ENCODE peak calls at places on chromosomes 5 and 9, in four cellular contexts. One of them, this sample, is unnamed. For H3K4me1, the result is how much of the 10 kb centered on the place peaks cover.

GRCh38 chr5:138303365-138303764 is 28.2 kb downstream of the CDC25C start:
- DNase-seq in right lobe of liver: no peak
- DNase-seq in fibroblast of lung: peak
- DNase-seq in SK-N-SH: no peak
- DNase-seq in this sample: no peak

GRCh38 chr9:90330215-90330614 is 312.4 kb downstream of the DIRAS2 start:
- DNase-seq in SK-N-SH: peak
- DNase-seq in right lobe of liver: no peak
- DNase-seq in fibroblast of lung: no peak
- DNase-seq in this sample: no peak

GRCh38 chr9:73114958-73115357 is 36.7 kb upstream of the ANXA1 start:
- DNase-seq in SK-N-SH: no peak
- DNase-seq in fibroblast of lung: no peak
- DNase-seq in right lobe of liver: no peak
- DNase-seq in this sample: no peak

GRCh38 chr9:20191239-20191840 is 402.5 kb upstream of the SLC24A2 start:
- DNase-seq in fibroblast of lung: no peak
- DNase-seq in right lobe of liver: no peak
- DNase-seq in SK-N-SH: no peak
- DNase-seq in this sample: no peak

GRCh38 chr5:168353216-168353957 is 61.9 kb downstream of the WWC1 start:
- DNase-seq in right lobe of liver: peak
- DNase-seq in fibroblast of lung: peak
- DNase-seq in SK-N-SH: no peak
- DNase-seq in this sample: peak

GRCh38 chr5:89036166-89036565 is 153.2 kb upstream of the MEF2C start:
- DNase-seq in right lobe of liver: no peak
- DNase-seq in fibroblast of lung: no peak
- DNase-seq in SK-N-SH: no peak
- DNase-seq in this sample: no peak

GRCh38 chr5:108295588-108296368 is 86.1 kb downstream of the FBXL17 start:
- DNase-seq in SK-N-SH: no peak
- DNase-seq in fibroblast of lung: peak
- DNase-seq in right lobe of liver: no peak
- DNase-seq in this sample: no peak

GRCh38 chr9:306907-307306 is 92.2 kb downstream of the DOCK8 start:
- DNase-seq in fibroblast of lung: no peak
- DNase-seq in right lobe of liver: no peak
- DNase-seq in SK-N-SH: no peak
- DNase-seq in this sample: no peak

GRCh38 chr9:36858805-36859375 is 175.2 kb downstream of the PAX5 start:
- DNase-seq in fibroblast of lung: no peak
- DNase-seq in SK-N-SH: no peak
- DNase-seq in right lobe of liver: no peak
- DNase-seq in this sample: peak

GRCh38 chr9:88378317-88378716 is 9.9 kb upstream of the SPIN1 start:
- DNase-seq in SK-N-SH: peak
- DNase-seq in right lobe of liver: no peak
- DNase-seq in fibroblast of lung: peak
- DNase-seq in this sample: no peak

GRCh38 chr9:129685220-129685932 is 19.9 kb downstream of the PRRX2 start:
- DNase-seq in fibroblast of lung: no peak
- DNase-seq in right lobe of liver: no peak
- DNase-seq in SK-N-SH: no peak
- DNase-seq in this sample: no peak

GRCh38 chr5:83780681-83781080 is 60.0 kb upstream of the HAPLN1 start:
- DNase-seq in SK-N-SH: no peak
- DNase-seq in fibroblast of lung: no peak
- DNase-seq in right lobe of liver: no peak
- DNase-seq in this sample: no peak

GRCh38 chr5:169934990-169935389 is 45.3 kb downstream of the INSYN2B start:
- DNase-seq in right lobe of liver: no peak
- DNase-seq in SK-N-SH: no peak
- DNase-seq in fibroblast of lung: peak
- DNase-seq in this sample: no peak

GRCh38 chr9:71697882-71698281 is 70.4 kb downstream of the CEMIP2 start:
- DNase-seq in SK-N-SH: no peak
- DNase-seq in fibroblast of lung: no peak
- DNase-seq in right lobe of liver: no peak
- DNase-seq in this sample: no peak

GRCh38 chr5:95901676-95902646 is 59.7 kb downstream of the ELL2 start:
- DNase-seq in SK-N-SH: no peak
- DNase-seq in fibroblast of lung: peak
- DNase-seq in right lobe of liver: no peak
- DNase-seq in this sample: no peak

GRCh38 chr5:158235159-158235547 is 376.2 kb upstream of the CLINT1 start:
- DNase-seq in SK-N-SH: no peak
- DNase-seq in fibroblast of lung: no peak
- DNase-seq in right lobe of liver: no peak
- DNase-seq in this sample: no peak

GRCh38 chr5:143673676-143674468 is 138.1 kb upstream of the HMHB1 start:
- DNase-seq in SK-N-SH: no peak
- DNase-seq in fibroblast of lung: no peak
- DNase-seq in right lobe of liver: peak
- DNase-seq in this sample: no peak

GRCh38 chr5:37871023-37871815 is 31.4 kb upstream of the GDNF start:
- DNase-seq in SK-N-SH: no peak
- DNase-seq in fibroblast of lung: peak
- DNase-seq in right lobe of liver: no peak
- DNase-seq in this sample: no peak

GRCh38 chr5:43301653-43302091 is 11.5 kb downstream of the HMGCS1 start:
- DNase-seq in SK-N-SH: no peak
- DNase-seq in right lobe of liver: no peak
- DNase-seq in fibroblast of lung: peak
- DNase-seq in this sample: no peak

GRCh38 chr5:113336975-113337374 is 97.8 kb downstream of the TSSK1B start:
- DNase-seq in fibroblast of lung: peak
- DNase-seq in SK-N-SH: peak
- DNase-seq in right lobe of liver: no peak
- DNase-seq in this sample: no peak

GRCh38 chr9:116134981-116135380 is 18.6 kb upstream of the PAPPA start:
- DNase-seq in right lobe of liver: no peak
- DNase-seq in SK-N-SH: no peak
- DNase-seq in fibroblast of lung: no peak
- DNase-seq in this sample: no peak

GRCh38 chr9:127684576-127684975 is 22.2 kb upstream of the CFAP157 start:
- DNase-seq in right lobe of liver: no peak
- DNase-seq in fibroblast of lung: peak
- DNase-seq in SK-N-SH: no peak
- DNase-seq in this sample: no peak

GRCh38 chr5:172561151-172561550 is 79.9 kb upstream of the NEURL1B start:
- DNase-seq in fibroblast of lung: peak
- DNase-seq in right lobe of liver: no peak
- DNase-seq in SK-N-SH: no peak
- DNase-seq in this sample: no peak

GRCh38 chr5:73960023-73960422 is 334.0 kb downstream of the ARHGEF28 start:
- DNase-seq in right lobe of liver: no peak
- DNase-seq in SK-N-SH: no peak
- DNase-seq in fibroblast of lung: no peak
- DNase-seq in this sample: no peak

GRCh38 chr9:95316794-95317118 is 753 bp downstream of the FANCC start:
- DNase-seq in right lobe of liver: peak
- DNase-seq in fibroblast of lung: peak
- DNase-seq in SK-N-SH: peak
- DNase-seq in this sample: peak

GRCh38 chr5:110686264-110686663 is 40.2 kb downstream of the TMEM232 start:
- DNase-seq in fibroblast of lung: no peak
- DNase-seq in right lobe of liver: no peak
- DNase-seq in SK-N-SH: no peak
- DNase-seq in this sample: no peak

GRCh38 chr5:55855509-55855908 is 4.4 kb downstream of the IL31RA start:
- DNase-seq in fibroblast of lung: no peak
- DNase-seq in SK-N-SH: no peak
- DNase-seq in right lobe of liver: no peak
- DNase-seq in this sample: no peak

GRCh38 chr9:112233769-112234168 is 58.7 kb upstream of the SUSD1 start:
- DNase-seq in right lobe of liver: peak
- DNase-seq in SK-N-SH: no peak
- DNase-seq in fibroblast of lung: peak
- DNase-seq in this sample: no peak

GRCh38 chr5:30100148-30100547 is 1093.3 kb upstream of the CDH6 start:
- DNase-seq in right lobe of liver: no peak
- DNase-seq in fibroblast of lung: no peak
- DNase-seq in SK-N-SH: no peak
- DNase-seq in this sample: no peak

GRCh38 chr5:116557669-116558271 is 16.9 kb downstream of the SEMA6A start:
- DNase-seq in fibroblast of lung: peak
- DNase-seq in SK-N-SH: peak
- DNase-seq in right lobe of liver: no peak
- DNase-seq in this sample: no peak

GRCh38 chr9:93288341-93288740 is 104.4 kb downstream of the WNK2 start:
- DNase-seq in right lobe of liver: no peak
- DNase-seq in fibroblast of lung: no peak
- DNase-seq in SK-N-SH: peak
- DNase-seq in this sample: no peak
- H3K4me3 ChIP-seq in right lobe of liver: no peak
- H3K4me3 ChIP-seq in fibroblast of lung: no peak
- H3K4me3 ChIP-seq in SK-N-SH: no peak
- H3K4me3 ChIP-seq in this sample: no peak

GRCh38 chr9:98869078-98869745 is 61.7 kb downstream of the GALNT12 start:
- DNase-seq in right lobe of liver: no peak
- DNase-seq in SK-N-SH: no peak
- DNase-seq in fibroblast of lung: no peak
- DNase-seq in this sample: no peak
- H3K4me1 ChIP-seq in right lobe of liver: under half
- H3K4me1 ChIP-seq in SK-N-SH: under half
- H3K4me1 ChIP-seq in fibroblast of lung: under half
- H3K4me1 ChIP-seq in this sample: under half

GRCh38 chr5:90549223-90549622 is 9.4 kb upstream of the ADGRV1 start:
- DNase-seq in SK-N-SH: no peak
- DNase-seq in fibroblast of lung: no peak
- DNase-seq in right lobe of liver: no peak
- DNase-seq in this sample: no peak

GRCh38 chr5:90549729-90550275 is 8.8 kb upstream of the ADGRV1 start:
- DNase-seq in fibroblast of lung: no peak
- DNase-seq in SK-N-SH: no peak
- DNase-seq in right lobe of liver: no peak
- DNase-seq in this sample: no peak

GRCh38 chr5:90550963-90551362 is 7.6 kb upstream of the ADGRV1 start:
- DNase-seq in SK-N-SH: no peak
- DNase-seq in fibroblast of lung: no peak
- DNase-seq in right lobe of liver: no peak
- DNase-seq in this sample: no peak

GRCh38 chr5:90553711-90554110 is 4.9 kb upstream of the ADGRV1 start:
- DNase-seq in right lobe of liver: no peak
- DNase-seq in fibroblast of lung: no peak
- DNase-seq in SK-N-SH: no peak
- DNase-seq in this sample: no peak

DNA sequence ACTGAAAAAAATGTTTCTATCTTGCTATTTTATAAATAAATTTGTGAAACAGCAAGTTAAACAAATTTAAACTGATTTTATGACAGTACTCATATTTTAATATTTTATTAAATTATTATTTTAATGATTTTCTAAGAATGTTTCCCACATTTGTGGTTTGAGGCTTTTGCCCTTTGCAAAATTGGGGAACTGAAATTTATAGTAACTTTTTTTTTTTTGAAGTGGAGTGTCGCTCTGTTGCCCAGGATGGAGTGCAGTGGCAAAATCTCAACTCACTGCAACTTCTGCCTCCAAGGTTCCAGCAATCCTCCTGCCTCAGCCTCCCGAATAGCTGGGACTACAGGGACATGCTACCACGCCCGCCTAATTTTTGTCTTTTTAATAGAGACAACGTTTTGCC is 7.2 kb upstream of the ADGRV1 start:
- DNase-seq in SK-N-SH: no peak
- DNase-seq in fibroblast of lung: no peak
- DNase-seq in right lobe of liver: no peak
- DNase-seq in this sample: no peak
- H3K4me3 ChIP-seq in SK-N-SH: no peak
- H3K4me3 ChIP-seq in fibroblast of lung: no peak
- H3K4me3 ChIP-seq in right lobe of liver: no peak
- H3K4me3 ChIP-seq in this sample: no peak

GRCh38 chr5:10875201-10875768 is 114.3 kb upstream of the DAP start:
- DNase-seq in SK-N-SH: no peak
- DNase-seq in fibroblast of lung: no peak
- DNase-seq in right lobe of liver: no peak
- DNase-seq in this sample: no peak
- H3K4me1 ChIP-seq in SK-N-SH: under half
- H3K4me1 ChIP-seq in fibroblast of lung: under half
- H3K4me1 ChIP-seq in right lobe of liver: under half
- H3K4me1 ChIP-seq in this sample: under half

GRCh38 chr5:134440185-134440755 is 28.6 kb upstream of the CDKN2AIPNL start:
- DNase-seq in SK-N-SH: no peak
- DNase-seq in right lobe of liver: no peak
- DNase-seq in fibroblast of lung: no peak
- DNase-seq in this sample: no peak

GRCh38 chr5:134438268-134438622 is 26.6 kb upstream of the CDKN2AIPNL start:
- DNase-seq in right lobe of liver: no peak
- DNase-seq in SK-N-SH: no peak
- DNase-seq in fibroblast of lung: peak
- DNase-seq in this sample: no peak

GRCh38 chr5:134436523-134437339 is 25.1 kb upstream of the CDKN2AIPNL start:
- DNase-seq in fibroblast of lung: peak
- DNase-seq in right lobe of liver: peak
- DNase-seq in SK-N-SH: no peak
- DNase-seq in this sample: peak

GRCh38 chr5:134437340-134438267 is 25.9 kb upstream of the CDKN2AIPNL start:
- DNase-seq in fibroblast of lung: peak
- DNase-seq in right lobe of liver: no peak
- DNase-seq in SK-N-SH: no peak
- DNase-seq in this sample: no peak

GRCh38 chr5:134438641-134439621 is 27.2 kb upstream of the CDKN2AIPNL start:
- DNase-seq in SK-N-SH: no peak
- DNase-seq in fibroblast of lung: peak
- DNase-seq in right lobe of liver: peak
- DNase-seq in this sample: peak
- H3K4me3 ChIP-seq in SK-N-SH: peak
- H3K4me3 ChIP-seq in fibroblast of lung: no peak
- H3K4me3 ChIP-seq in right lobe of liver: no peak
- H3K4me3 ChIP-seq in this sample: no peak

GRCh38 chr9:134706522-134706921 is 64.9 kb downstream of the COL5A1 start:
- DNase-seq in SK-N-SH: no peak
- DNase-seq in right lobe of liver: no peak
- DNase-seq in fibroblast of lung: no peak
- DNase-seq in this sample: no peak
- H3K4me1 ChIP-seq in SK-N-SH: under half
- H3K4me1 ChIP-seq in right lobe of liver: under half
- H3K4me1 ChIP-seq in fibroblast of lung: under half
- H3K4me1 ChIP-seq in this sample: under half